ENCODE peak calls at places on chromosome 1, in ten cellular contexts. One of them, this sample, is unnamed. For H3K4me1, the result is how much of the 10 kb centered on the place peaks cover.

GRCh38 chr1:211736351-211736915 is 61.0 kb upstream of the NEK2 start:
- DNase-seq in SK-N-SH: no peak
- DNase-seq in PC-3: no peak
- DNase-seq in endodermal cell: peak
- DNase-seq in heart left ventricle: no peak
- DNase-seq in uterus: no peak
- DNase-seq in psoas muscle: no peak
- DNase-seq in fibroblast of lung: peak
- DNase-seq in right cardiac atrium: peak
- DNase-seq in H1: no peak
- DNase-seq in this sample: no peak

GRCh38 chr1:186059311-186059710 is 315.7 kb downstream of the TPR start:
- DNase-seq in fibroblast of lung: peak
- DNase-seq in right cardiac atrium: no peak
- DNase-seq in heart left ventricle: no peak
- DNase-seq in uterus: no peak
- DNase-seq in psoas muscle: no peak
- DNase-seq in SK-N-SH: no peak
- DNase-seq in H1: no peak
- DNase-seq in PC-3: no peak
- DNase-seq in endodermal cell: no peak
- DNase-seq in this sample: no peak

GRCh38 chr1:89757532-89757931 is 63.3 kb upstream of the LRRC8D start:
- DNase-seq in right cardiac atrium: peak
- DNase-seq in PC-3: no peak
- DNase-seq in uterus: no peak
- DNase-seq in fibroblast of lung: no peak
- DNase-seq in H1: no peak
- DNase-seq in heart left ventricle: peak
- DNase-seq in endodermal cell: no peak
- DNase-seq in psoas muscle: no peak
- DNase-seq in SK-N-SH: peak
- DNase-seq in this sample: no peak

GRCh38 chr1:205565799-205566198 is 61.3 kb downstream of the CDK18 start:
- DNase-seq in endodermal cell: no peak
- DNase-seq in SK-N-SH: no peak
- DNase-seq in heart left ventricle: no peak
- DNase-seq in H1: peak
- DNase-seq in PC-3: no peak
- DNase-seq in psoas muscle: no peak
- DNase-seq in uterus: no peak
- DNase-seq in fibroblast of lung: no peak
- DNase-seq in right cardiac atrium: no peak
- DNase-seq in this sample: no peak

GRCh38 chr1:232340448-232340847 is 289.5 kb downstream of the SIPA1L2 start:
- DNase-seq in PC-3: peak
- DNase-seq in heart left ventricle: no peak
- DNase-seq in H1: no peak
- DNase-seq in psoas muscle: no peak
- DNase-seq in fibroblast of lung: no peak
- DNase-seq in uterus: no peak
- DNase-seq in right cardiac atrium: no peak
- DNase-seq in SK-N-SH: no peak
- DNase-seq in endodermal cell: no peak
- DNase-seq in this sample: no peak

GRCh38 chr1:154219511-154219910 is 1.2 kb upstream of the UBAP2L start:
- DNase-seq in SK-N-SH: no peak
- DNase-seq in psoas muscle: no peak
- DNase-seq in endodermal cell: no peak
- DNase-seq in H1: no peak
- DNase-seq in right cardiac atrium: no peak
- DNase-seq in heart left ventricle: no peak
- DNase-seq in uterus: no peak
- DNase-seq in fibroblast of lung: peak
- DNase-seq in PC-3: peak
- DNase-seq in this sample: no peak

GRCh38 chr1:43493661-43494450 is 36.8 kb upstream of the PTPRF start:
- DNase-seq in PC-3: no peak
- DNase-seq in SK-N-SH: no peak
- DNase-seq in uterus: no peak
- DNase-seq in right cardiac atrium: no peak
- DNase-seq in fibroblast of lung: no peak
- DNase-seq in psoas muscle: no peak
- DNase-seq in endodermal cell: peak
- DNase-seq in H1: no peak
- DNase-seq in heart left ventricle: no peak
- DNase-seq in this sample: no peak

GRCh38 chr1:68143633-68144032 is 88.7 kb downstream of the WLS start:
- DNase-seq in SK-N-SH: no peak
- DNase-seq in endodermal cell: no peak
- DNase-seq in H1: no peak
- DNase-seq in heart left ventricle: no peak
- DNase-seq in PC-3: no peak
- DNase-seq in psoas muscle: no peak
- DNase-seq in fibroblast of lung: peak
- DNase-seq in uterus: no peak
- DNase-seq in right cardiac atrium: no peak
- DNase-seq in this sample: no peak

DNA sequence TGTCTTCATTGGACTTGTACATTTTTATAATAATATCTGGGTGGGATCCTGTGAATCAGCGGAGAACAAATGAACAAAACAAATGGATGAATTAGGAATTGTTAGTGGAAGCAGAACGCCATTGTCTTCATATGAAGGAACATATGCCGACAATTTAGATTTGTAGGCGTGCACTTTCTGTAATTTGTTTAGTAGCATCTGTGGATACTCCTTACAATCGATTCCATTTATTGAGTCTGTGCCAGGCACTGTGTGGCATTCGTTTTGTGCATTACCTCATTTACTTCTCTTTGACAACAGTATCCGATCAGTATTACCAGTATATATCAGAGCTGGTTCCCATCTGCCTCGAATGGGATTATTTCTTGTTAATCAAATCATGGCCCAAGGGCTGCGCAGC is 61.9 kb downstream of the PRDM2 start:
- DNase-seq in PC-3: no peak
- DNase-seq in fibroblast of lung: no peak
- DNase-seq in right cardiac atrium: no peak
- DNase-seq in SK-N-SH: no peak
- DNase-seq in uterus: no peak
- DNase-seq in endodermal cell: no peak
- DNase-seq in psoas muscle: no peak
- DNase-seq in H1: no peak
- DNase-seq in heart left ventricle: no peak
- DNase-seq in this sample: no peak
- H3K4me1 ChIP-seq in PC-3: half or more
- H3K4me1 ChIP-seq in fibroblast of lung: under half
- H3K4me1 ChIP-seq in right cardiac atrium: under half
- H3K4me1 ChIP-seq in SK-N-SH: under half
- H3K4me1 ChIP-seq in uterus: under half
- H3K4me1 ChIP-seq in endodermal cell: under half
- H3K4me1 ChIP-seq in psoas muscle: half or more
- H3K4me1 ChIP-seq in H1: under half
- H3K4me1 ChIP-seq in heart left ventricle: under half
- H3K4me1 ChIP-seq in this sample: half or more

GRCh38 chr1:114455102-114455785 is 55.8 kb downstream of the TRIM33 start:
- DNase-seq in right cardiac atrium: no peak
- DNase-seq in PC-3: peak
- DNase-seq in endodermal cell: no peak
- DNase-seq in H1: no peak
- DNase-seq in fibroblast of lung: no peak
- DNase-seq in psoas muscle: no peak
- DNase-seq in heart left ventricle: no peak
- DNase-seq in uterus: no peak
- DNase-seq in SK-N-SH: no peak
- DNase-seq in this sample: no peak

GRCh38 chr1:114454539-114454938 is 56.5 kb downstream of the TRIM33 start:
- DNase-seq in PC-3: no peak
- DNase-seq in uterus: no peak
- DNase-seq in SK-N-SH: no peak
- DNase-seq in endodermal cell: no peak
- DNase-seq in fibroblast of lung: no peak
- DNase-seq in psoas muscle: no peak
- DNase-seq in H1: no peak
- DNase-seq in right cardiac atrium: no peak
- DNase-seq in heart left ventricle: no peak
- DNase-seq in this sample: no peak

GRCh38 chr1:114457675-114458074 is 53.3 kb downstream of the TRIM33 start:
- DNase-seq in H1: no peak
- DNase-seq in PC-3: no peak
- DNase-seq in SK-N-SH: no peak
- DNase-seq in right cardiac atrium: no peak
- DNase-seq in heart left ventricle: no peak
- DNase-seq in fibroblast of lung: no peak
- DNase-seq in uterus: no peak
- DNase-seq in psoas muscle: no peak
- DNase-seq in endodermal cell: no peak
- DNase-seq in this sample: no peak

GRCh38 chr1:114458208-114458777 is 52.7 kb downstream of the TRIM33 start:
- DNase-seq in uterus: no peak
- DNase-seq in heart left ventricle: no peak
- DNase-seq in PC-3: peak
- DNase-seq in endodermal cell: no peak
- DNase-seq in SK-N-SH: no peak
- DNase-seq in fibroblast of lung: peak
- DNase-seq in right cardiac atrium: no peak
- DNase-seq in H1: no peak
- DNase-seq in psoas muscle: no peak
- DNase-seq in this sample: no peak

GRCh38 chr1:114456586-114456985 is 54.4 kb downstream of the TRIM33 start:
- DNase-seq in endodermal cell: no peak
- DNase-seq in fibroblast of lung: no peak
- DNase-seq in right cardiac atrium: no peak
- DNase-seq in heart left ventricle: no peak
- DNase-seq in psoas muscle: no peak
- DNase-seq in SK-N-SH: no peak
- DNase-seq in H1: no peak
- DNase-seq in PC-3: no peak
- DNase-seq in uterus: no peak
- DNase-seq in this sample: no peak
- H3K27ac ChIP-seq in endodermal cell: no peak
- H3K27ac ChIP-seq in fibroblast of lung: no peak
- H3K27ac ChIP-seq in right cardiac atrium: no peak
- H3K27ac ChIP-seq in heart left ventricle: no peak
- H3K27ac ChIP-seq in psoas muscle: no peak
- H3K27ac ChIP-seq in SK-N-SH: no peak
- H3K27ac ChIP-seq in H1: no peak
- H3K27ac ChIP-seq in PC-3: no peak
- H3K27ac ChIP-seq in uterus: no peak
- H3K27ac ChIP-seq in this sample: no peak

GRCh38 chr1:40987439-40988276 is 8.2 kb downstream of the CTPS1 start:
- DNase-seq in psoas muscle: no peak
- DNase-seq in PC-3: no peak
- DNase-seq in uterus: no peak
- DNase-seq in H1: no peak
- DNase-seq in fibroblast of lung: no peak
- DNase-seq in right cardiac atrium: no peak
- DNase-seq in SK-N-SH: no peak
- DNase-seq in endodermal cell: no peak
- DNase-seq in heart left ventricle: no peak
- DNase-seq in this sample: no peak
- H3K4me1 ChIP-seq in psoas muscle: under half
- H3K4me1 ChIP-seq in PC-3: under half
- H3K4me1 ChIP-seq in uterus: under half
- H3K4me1 ChIP-seq in H1: under half
- H3K4me1 ChIP-seq in fibroblast of lung: under half
- H3K4me1 ChIP-seq in right cardiac atrium: under half
- H3K4me1 ChIP-seq in SK-N-SH: under half
- H3K4me1 ChIP-seq in endodermal cell: under half
- H3K4me1 ChIP-seq in heart left ventricle: under half
- H3K4me1 ChIP-seq in this sample: under half

GRCh38 chr1:197773856-197774255 is 1.4 kb downstream of the DENND1B start:
- DNase-seq in SK-N-SH: no peak
- DNase-seq in H1: no peak
- DNase-seq in endodermal cell: no peak
- DNase-seq in fibroblast of lung: no peak
- DNase-seq in uterus: no peak
- DNase-seq in right cardiac atrium: no peak
- DNase-seq in PC-3: no peak
- DNase-seq in heart left ventricle: no peak
- DNase-seq in psoas muscle: no peak
- DNase-seq in this sample: no peak

GRCh38 chr1:197771904-197772561 is 3.2 kb downstream of the DENND1B start:
- DNase-seq in SK-N-SH: no peak
- DNase-seq in endodermal cell: no peak
- DNase-seq in right cardiac atrium: no peak
- DNase-seq in uterus: no peak
- DNase-seq in fibroblast of lung: no peak
- DNase-seq in PC-3: no peak
- DNase-seq in psoas muscle: no peak
- DNase-seq in heart left ventricle: no peak
- DNase-seq in H1: no peak
- DNase-seq in this sample: no peak

GRCh38 chr1:197775282-197776262 is at the start of gene DENND1B:
- DNase-seq in right cardiac atrium: peak
- DNase-seq in SK-N-SH: peak
- DNase-seq in H1: peak
- DNase-seq in fibroblast of lung: peak
- DNase-seq in endodermal cell: peak
- DNase-seq in heart left ventricle: peak
- DNase-seq in PC-3: peak
- DNase-seq in psoas muscle: peak
- DNase-seq in uterus: peak
- DNase-seq in this sample: no peak

GRCh38 chr1:197776348-197777082 is 1.2 kb upstream of the DENND1B start:
- DNase-seq in PC-3: peak
- DNase-seq in fibroblast of lung: peak
- DNase-seq in heart left ventricle: no peak
- DNase-seq in H1: no peak
- DNase-seq in psoas muscle: no peak
- DNase-seq in uterus: peak
- DNase-seq in SK-N-SH: no peak
- DNase-seq in endodermal cell: no peak
- DNase-seq in right cardiac atrium: no peak
- DNase-seq in this sample: no peak

GRCh38 chr1:197774691-197775281 is 494 bp downstream of the DENND1B start:
- DNase-seq in fibroblast of lung: peak
- DNase-seq in endodermal cell: peak
- DNase-seq in right cardiac atrium: peak
- DNase-seq in H1: peak
- DNase-seq in uterus: peak
- DNase-seq in PC-3: peak
- DNase-seq in SK-N-SH: peak
- DNase-seq in heart left ventricle: peak
- DNase-seq in psoas muscle: peak
- DNase-seq in this sample: no peak
- H3K27ac ChIP-seq in fibroblast of lung: peak
- H3K27ac ChIP-seq in endodermal cell: no peak
- H3K27ac ChIP-seq in right cardiac atrium: peak
- H3K27ac ChIP-seq in H1: no peak
- H3K27ac ChIP-seq in uterus: peak
- H3K27ac ChIP-seq in PC-3: peak
- H3K27ac ChIP-seq in SK-N-SH: peak
- H3K27ac ChIP-seq in heart left ventricle: peak
- H3K27ac ChIP-seq in psoas muscle: peak
- H3K27ac ChIP-seq in this sample: peak

DNA sequence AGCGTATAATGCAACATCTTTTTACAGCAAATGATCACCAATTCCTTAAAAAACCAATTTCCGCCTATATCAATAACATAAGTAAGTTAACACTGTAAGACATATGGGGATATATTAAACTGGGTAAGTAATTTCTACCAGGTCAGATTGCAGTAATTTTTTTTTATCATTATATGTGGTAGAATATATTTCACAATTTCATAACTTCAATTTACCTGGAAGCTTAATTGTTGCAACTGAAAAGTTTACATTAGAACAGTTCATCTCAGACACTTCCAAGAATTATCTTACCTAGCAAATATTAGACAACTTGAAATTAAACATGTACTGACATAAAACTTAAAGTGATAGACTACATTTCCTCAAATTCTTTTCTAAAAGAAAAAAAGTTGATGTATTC is 51.9 kb upstream of the ASPM start:
- DNase-seq in heart left ventricle: no peak
- DNase-seq in endodermal cell: no peak
- DNase-seq in right cardiac atrium: no peak
- DNase-seq in uterus: no peak
- DNase-seq in SK-N-SH: no peak
- DNase-seq in psoas muscle: no peak
- DNase-seq in H1: no peak
- DNase-seq in PC-3: no peak
- DNase-seq in fibroblast of lung: no peak
- DNase-seq in this sample: no peak
- H3K4me1 ChIP-seq in heart left ventricle: under half
- H3K4me1 ChIP-seq in endodermal cell: under half
- H3K4me1 ChIP-seq in right cardiac atrium: under half
- H3K4me1 ChIP-seq in uterus: under half
- H3K4me1 ChIP-seq in SK-N-SH: under half
- H3K4me1 ChIP-seq in psoas muscle: under half
- H3K4me1 ChIP-seq in H1: under half
- H3K4me1 ChIP-seq in PC-3: under half
- H3K4me1 ChIP-seq in fibroblast of lung: under half
- H3K4me1 ChIP-seq in this sample: under half